ENCODE peak calls at places on chromosomes 16 and 17, in seven cellular contexts. D is A549, R is uterus, V is HCT116, G is HFF-Myc, I is cardiac muscle cell, K is mucosa of descending colon. Q is an unnamed sample.

GRCh38 chr17:5354310-5354709 is 65.2 kb downstream of the NUP88 start:
- DNase-seq in D (no peak), R (no peak), V (no peak), G (no peak), I (no peak), K (no peak), Q (no peak)

GRCh38 chr16:75402174-75402820 is 31.0 kb downstream of the CFDP1 start:
- DNase-seq in D (no peak), R (no peak), V (no peak), G (no peak), I (peak; percentile 64), K (no peak), Q (no peak)

GRCh38 chr17:35432176-35433074 is at the start of gene SLFN12:
- DNase-seq in D (no peak), R (peak; percentile 74), V (no peak), G (peak; percentile 96), I (peak; percentile 96), K (peak; percentile 64), Q (no peak)

GRCh38 chr16:2595376-2596200 is 57.8 kb downstream of the PDPK1 start:
- DNase-seq in D (no peak), R (no peak), V (no peak), G (no peak), I (no peak), K (no peak), Q (no peak)

GRCh38 chr17:29212681-29213121 is 32.5 kb upstream of the MYO18A start:
- DNase-seq in D (no peak), R (no peak), V (no peak), G (no peak), I (no peak), K (no peak), Q (no peak)

GRCh38 chr16:81493755-81494433 is 49.3 kb downstream of the CMIP start:
- DNase-seq in D (peak; percentile 83), R (peak; percentile 52), V (peak; percentile 83), G (peak; percentile 57), I (peak; percentile 39), K (peak; percentile 64), Q (no peak)

GRCh38 chr17:80389011-80389995 is 25.7 kb upstream of the ENDOV start:
- DNase-seq in D (no peak), R (no peak), V (no peak), G (no peak), I (no peak), K (no peak), Q (no peak)

GRCh38 chr17:59830007-59830630 is 62.6 kb downstream of the TUBD1 start:
- DNase-seq in D (no peak), R (no peak), V (no peak), G (no peak), I (peak; percentile 85), K (no peak), Q (no peak)

GRCh38 chr17:83162035-83162745 is 82.8 kb downstream of the METRNL start:
- DNase-seq in D (no peak), R (no peak), V (no peak), G (no peak), I (no peak), K (no peak), Q (no peak)

GRCh38 chr17:29214215-29215146 is 32.2 kb upstream of the CRYBA1 start:
- DNase-seq in D (no peak), R (no peak), V (no peak), G (no peak), I (no peak), K (no peak), Q (no peak)

GRCh38 chr17:1467898-1468492 is 12.0 kb upstream of the CRK start:
- DNase-seq in D (no peak), R (peak; percentile 69), V (no peak), G (no peak), I (peak; percentile 50), K (no peak), Q (no peak)

GRCh38 chr17:61318684-61319098 is 81.0 kb upstream of the TBX2 start:
- DNase-seq in D (no peak), R (no peak), V (no peak), G (no peak), I (no peak), K (no peak), Q (no peak)

GRCh38 chr17:30224419-30224960 is 11.0 kb downstream of the SLC6A4 start:
- DNase-seq in D (no peak), R (no peak), V (no peak), G (no peak), I (no peak), K (no peak), Q (no peak)

GRCh38 chr17:15918661-15919259 is 26.2 kb upstream of the ADORA2B start:
- DNase-seq in D (no peak), R (no peak), V (no peak), G (no peak), I (no peak), K (peak; percentile 51), Q (no peak)

GRCh38 chr16:35492225-35492624 is 2032.8 kb downstream of the TP53TG3F start:
- DNase-seq in D (no peak), R (no peak), V (no peak), G (no peak), I (no peak), K (no peak), Q (no peak)

GRCh38 chr17:82959242-82959930 is 119.6 kb upstream of the ZNF750 start:
- DNase-seq in D (no peak), R (no peak), V (no peak), G (no peak), I (no peak), K (no peak), Q (no peak)

DNA sequence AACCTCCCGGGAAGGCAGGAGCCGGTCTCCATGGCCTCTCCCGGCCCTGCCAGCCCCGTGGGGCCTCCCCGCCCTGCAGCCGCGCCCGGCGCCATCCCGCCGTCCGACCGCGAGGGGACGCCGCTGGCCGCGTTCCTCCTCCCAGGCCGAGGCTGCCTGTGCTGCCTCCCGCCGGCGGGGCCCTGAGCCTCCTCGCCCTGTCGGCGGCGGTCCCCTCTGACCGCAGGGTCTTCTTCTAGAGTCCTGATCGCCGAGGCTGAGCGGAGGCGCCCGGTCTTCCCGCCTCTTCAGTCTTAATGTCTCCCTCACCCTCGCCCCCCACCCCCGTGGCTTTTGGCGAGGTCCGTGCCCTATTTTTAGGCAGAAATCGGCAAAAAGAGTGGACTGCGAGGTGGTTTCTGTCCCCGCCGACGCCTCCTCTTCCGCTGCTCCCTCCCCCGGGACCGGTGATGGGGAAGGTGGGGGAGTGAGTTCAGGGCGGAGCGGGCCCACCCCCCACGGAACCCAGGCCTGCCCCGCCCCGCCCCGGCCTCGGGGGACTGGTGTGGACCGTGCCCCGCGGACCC is 794 bp upstream of the CPNE7 start:
- DNase-seq in D (peak; percentile 92), R (no peak), V (peak; percentile 57), G (no peak), I (peak; percentile 84), K (peak; percentile 68), Q (no peak)
- TF ChIP-seq CTCF in D (peak; percentile 90), R (peak; percentile 31), V (no peak), G (peak; percentile 75), I (peak; percentile 80), K (peak; percentile 48), Q (no peak)

GRCh38 chr16:49378238-49378637 is 4.6 kb downstream of the C16orf78 start:
- DNase-seq in D (no peak), R (no peak), V (no peak), G (no peak), I (no peak), K (no peak), Q (no peak)

GRCh38 chr16:49377196-49377755 is 3.7 kb downstream of the C16orf78 start:
- DNase-seq in D (no peak), R (no peak), V (no peak), G (no peak), I (no peak), K (no peak), Q (no peak)

GRCh38 chr16:49378816-49379215 is 5.2 kb downstream of the C16orf78 start:
- DNase-seq in D (no peak), R (no peak), V (no peak), G (no peak), I (no peak), K (no peak), Q (no peak)

GRCh38 chr16:49382916-49383315 is 9.3 kb downstream of the C16orf78 start:
- DNase-seq in D (no peak), R (no peak), V (peak; percentile 29), G (no peak), I (no peak), K (peak; percentile 12), Q (no peak)
- TF ChIP-seq CTCF in D (no peak), R (no peak), V (no peak), G (no peak), I (peak; percentile 13), K (no peak), Q (no peak)

DNA sequence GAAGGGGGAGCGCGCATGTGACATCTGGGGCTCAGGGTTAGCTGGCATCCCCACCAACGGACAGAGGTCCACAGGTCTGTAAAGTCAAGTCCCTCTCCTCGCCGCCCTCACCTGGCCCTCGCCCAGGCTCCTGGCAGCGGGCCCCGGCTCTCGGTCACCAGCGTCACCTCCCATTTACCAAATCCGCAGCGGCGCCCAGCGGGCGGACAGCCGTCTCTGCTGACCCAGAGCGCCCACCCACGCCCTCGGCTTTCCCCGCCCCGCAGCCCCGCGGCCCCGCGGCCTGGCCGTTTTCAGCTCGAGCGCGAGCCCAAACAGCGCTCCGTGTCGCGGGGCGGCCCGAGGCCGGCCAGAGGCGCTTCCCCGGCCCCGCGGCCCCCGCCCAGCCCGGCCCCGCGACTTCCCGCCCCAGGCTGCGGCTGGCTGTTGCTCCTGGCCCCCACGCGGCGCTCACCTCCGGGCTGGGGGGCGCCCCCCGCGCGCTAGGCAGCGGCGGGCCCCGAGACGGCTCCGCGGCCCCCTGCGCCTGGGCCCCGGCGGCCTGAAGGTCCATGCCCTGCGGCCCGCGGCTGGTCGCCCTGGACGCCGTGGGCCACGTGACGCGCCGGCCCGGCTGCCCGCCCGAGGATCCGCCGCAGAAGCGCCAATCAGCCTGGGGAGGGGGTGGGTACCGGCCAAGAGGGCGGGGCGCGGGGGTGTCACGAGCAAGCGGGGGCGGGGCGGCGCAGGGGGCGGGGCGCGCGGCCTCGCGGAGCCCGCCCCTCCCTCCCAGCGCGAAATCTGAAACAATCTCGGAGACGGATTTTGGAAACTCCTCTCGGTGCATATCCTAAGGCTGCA is at the start of gene COPRS:
- DNase-seq in D (peak; percentile 81), R (peak; percentile 90), V (peak; percentile 54), G (peak; percentile 36), I (peak; percentile 93), K (peak; percentile 91), Q (peak; percentile 69)
- TF ChIP-seq CTCF in D (peak; percentile 26), R (no peak), V (no peak), G (no peak), I (peak; percentile 11), K (no peak), Q (no peak)

GRCh38 chr17:64017381-64017980 is 3.0 kb downstream of the ICAM2 start:
- DNase-seq in D (no peak), R (no peak), V (no peak), G (no peak), I (no peak), K (no peak), Q (no peak)

GRCh38 chr17:64016974-64017373 is 3.5 kb downstream of the ICAM2 start:
- DNase-seq in D (no peak), R (no peak), V (no peak), G (no peak), I (no peak), K (no peak), Q (no peak)

GRCh38 chr17:64015447-64015846 is 5.0 kb downstream of the ICAM2 start:
- DNase-seq in D (no peak), R (no peak), V (no peak), G (no peak), I (no peak), K (no peak), Q (no peak)

GRCh38 chr17:64019486-64020067 is 856 bp downstream of the ICAM2 start:
- DNase-seq in D (no peak), R (no peak), V (no peak), G (no peak), I (no peak), K (no peak), Q (no peak)

GRCh38 chr17:64016248-64016784 is 4.1 kb downstream of the ICAM2 start:
- DNase-seq in D (no peak), R (no peak), V (no peak), G (no peak), I (no peak), K (no peak), Q (no peak)
- TF ChIP-seq CTCF in D (peak; percentile 31), R (no peak), V (peak; percentile 39), G (no peak), I (peak; percentile 20), K (no peak), Q (no peak)